ENCODE peak calls at places on chromosomes 3 and 15, in nine cellular contexts. One of them, this sample, is unnamed.

GRCh38 chr15:99452728-99453643 is 112.8 kb upstream of the MEF2A start:
- DNase-seq in MM.1S: peak; percentile 16
- DNase-seq in transverse colon: peak; percentile 67
- DNase-seq in tibial nerve: peak; percentile 69
- DNase-seq in CD4-positive, alpha-beta T cell: no peak
- DNase-seq in right cardiac atrium: peak; percentile 95
- DNase-seq in neuronal stem cell: no peak
- DNase-seq in CD8-positive, alpha-beta memory T cell: no peak
- DNase-seq in thoracic aorta: peak; percentile 82
- DNase-seq in this sample: no peak

GRCh38 chr15:42108808-42109207 is 14.4 kb upstream of the PLA2G4D start:
- DNase-seq in MM.1S: no peak
- DNase-seq in transverse colon: no peak
- DNase-seq in tibial nerve: no peak
- DNase-seq in CD4-positive, alpha-beta T cell: no peak
- DNase-seq in right cardiac atrium: no peak
- DNase-seq in neuronal stem cell: no peak
- DNase-seq in CD8-positive, alpha-beta memory T cell: no peak
- DNase-seq in thoracic aorta: no peak
- DNase-seq in this sample: no peak

GRCh38 chr15:56886450-56886856 is 32.0 kb upstream of the TCF12 start:
- DNase-seq in MM.1S: peak; percentile 15
- DNase-seq in transverse colon: no peak
- DNase-seq in tibial nerve: no peak
- DNase-seq in CD4-positive, alpha-beta T cell: no peak
- DNase-seq in right cardiac atrium: peak; percentile 10
- DNase-seq in neuronal stem cell: no peak
- DNase-seq in CD8-positive, alpha-beta memory T cell: no peak
- DNase-seq in thoracic aorta: no peak
- DNase-seq in this sample: no peak

GRCh38 chr3:14775011-14775410 is 43.8 kb upstream of the FGD5 start:
- DNase-seq in MM.1S: no peak
- DNase-seq in transverse colon: no peak
- DNase-seq in tibial nerve: no peak
- DNase-seq in CD4-positive, alpha-beta T cell: no peak
- DNase-seq in right cardiac atrium: no peak
- DNase-seq in neuronal stem cell: no peak
- DNase-seq in CD8-positive, alpha-beta memory T cell: no peak
- DNase-seq in thoracic aorta: no peak
- DNase-seq in this sample: no peak

GRCh38 chr15:88912500-88912921 is 668 bp downstream of the MFGE8 start:
- DNase-seq in MM.1S: no peak
- DNase-seq in transverse colon: no peak
- DNase-seq in tibial nerve: no peak
- DNase-seq in CD4-positive, alpha-beta T cell: no peak
- DNase-seq in right cardiac atrium: peak; percentile 63
- DNase-seq in neuronal stem cell: no peak
- DNase-seq in CD8-positive, alpha-beta memory T cell: no peak
- DNase-seq in thoracic aorta: no peak
- DNase-seq in this sample: peak; percentile 12

GRCh38 chr3:110925804-110926203 is 145.8 kb upstream of the NECTIN3 start:
- DNase-seq in MM.1S: no peak
- DNase-seq in transverse colon: no peak
- DNase-seq in tibial nerve: no peak
- DNase-seq in CD4-positive, alpha-beta T cell: no peak
- DNase-seq in right cardiac atrium: no peak
- DNase-seq in neuronal stem cell: no peak
- DNase-seq in CD8-positive, alpha-beta memory T cell: no peak
- DNase-seq in thoracic aorta: no peak
- DNase-seq in this sample: no peak

GRCh38 chr3:159865042-159865579 is 123.5 kb upstream of the IL12A start:
- DNase-seq in MM.1S: no peak
- DNase-seq in transverse colon: no peak
- DNase-seq in tibial nerve: no peak
- DNase-seq in CD4-positive, alpha-beta T cell: no peak
- DNase-seq in right cardiac atrium: no peak
- DNase-seq in neuronal stem cell: no peak
- DNase-seq in CD8-positive, alpha-beta memory T cell: no peak
- DNase-seq in thoracic aorta: no peak
- DNase-seq in this sample: no peak

GRCh38 chr3:194730369-194730768 is 44.7 kb downstream of the FAM43A start:
- DNase-seq in MM.1S: peak; percentile 47
- DNase-seq in transverse colon: peak; percentile 63
- DNase-seq in tibial nerve: no peak
- DNase-seq in CD4-positive, alpha-beta T cell: no peak
- DNase-seq in right cardiac atrium: no peak
- DNase-seq in neuronal stem cell: no peak
- DNase-seq in CD8-positive, alpha-beta memory T cell: no peak
- DNase-seq in thoracic aorta: no peak
- DNase-seq in this sample: peak; percentile 87

GRCh38 chr3:11641316-11641682 is 2.4 kb downstream of the VGLL4 start:
- DNase-seq in MM.1S: no peak
- DNase-seq in transverse colon: no peak
- DNase-seq in tibial nerve: no peak
- DNase-seq in CD4-positive, alpha-beta T cell: no peak
- DNase-seq in right cardiac atrium: no peak
- DNase-seq in neuronal stem cell: no peak
- DNase-seq in CD8-positive, alpha-beta memory T cell: no peak
- DNase-seq in thoracic aorta: no peak
- DNase-seq in this sample: no peak

GRCh38 chr3:183943739-183944138 is 59.1 kb upstream of the PARL start:
- DNase-seq in MM.1S: no peak
- DNase-seq in transverse colon: no peak
- DNase-seq in tibial nerve: no peak
- DNase-seq in CD4-positive, alpha-beta T cell: no peak
- DNase-seq in right cardiac atrium: no peak
- DNase-seq in neuronal stem cell: no peak
- DNase-seq in CD8-positive, alpha-beta memory T cell: no peak
- DNase-seq in thoracic aorta: no peak
- DNase-seq in this sample: no peak

GRCh38 chr3:13348671-13349396 is 71.3 kb downstream of the NUP210 start:
- DNase-seq in MM.1S: no peak
- DNase-seq in transverse colon: no peak
- DNase-seq in tibial nerve: no peak
- DNase-seq in CD4-positive, alpha-beta T cell: peak; percentile 20
- DNase-seq in right cardiac atrium: no peak
- DNase-seq in neuronal stem cell: no peak
- DNase-seq in CD8-positive, alpha-beta memory T cell: no peak
- DNase-seq in thoracic aorta: no peak
- DNase-seq in this sample: no peak

GRCh38 chr3:48398701-48399386 is 26.8 kb downstream of the FBXW12 start:
- DNase-seq in MM.1S: no peak
- DNase-seq in transverse colon: no peak
- DNase-seq in tibial nerve: no peak
- DNase-seq in CD4-positive, alpha-beta T cell: no peak
- DNase-seq in right cardiac atrium: no peak
- DNase-seq in neuronal stem cell: no peak
- DNase-seq in CD8-positive, alpha-beta memory T cell: no peak
- DNase-seq in thoracic aorta: no peak
- DNase-seq in this sample: no peak

GRCh38 chr3:187963677-187964385 is 190.1 kb upstream of the LPP start:
- DNase-seq in MM.1S: no peak
- DNase-seq in transverse colon: no peak
- DNase-seq in tibial nerve: no peak
- DNase-seq in CD4-positive, alpha-beta T cell: no peak
- DNase-seq in right cardiac atrium: no peak
- DNase-seq in neuronal stem cell: no peak
- DNase-seq in CD8-positive, alpha-beta memory T cell: no peak
- DNase-seq in thoracic aorta: no peak
- DNase-seq in this sample: no peak

GRCh38 chr15:75170711-75171341 is 30.9 kb upstream of the C15orf39 start:
- DNase-seq in MM.1S: no peak
- DNase-seq in transverse colon: no peak
- DNase-seq in tibial nerve: no peak
- DNase-seq in CD4-positive, alpha-beta T cell: no peak
- DNase-seq in right cardiac atrium: no peak
- DNase-seq in neuronal stem cell: no peak
- DNase-seq in CD8-positive, alpha-beta memory T cell: no peak
- DNase-seq in thoracic aorta: no peak
- DNase-seq in this sample: peak; percentile 74

GRCh38 chr3:197380786-197381185 is 82.4 kb upstream of the DLG1 start:
- DNase-seq in MM.1S: no peak
- DNase-seq in transverse colon: no peak
- DNase-seq in tibial nerve: no peak
- DNase-seq in CD4-positive, alpha-beta T cell: no peak
- DNase-seq in right cardiac atrium: no peak
- DNase-seq in neuronal stem cell: no peak
- DNase-seq in CD8-positive, alpha-beta memory T cell: no peak
- DNase-seq in thoracic aorta: no peak
- DNase-seq in this sample: peak; percentile 92

GRCh38 chr15:67880651-67881182 is 40.9 kb upstream of the RNU6-1 start:
- DNase-seq in MM.1S: no peak
- DNase-seq in transverse colon: no peak
- DNase-seq in tibial nerve: no peak
- DNase-seq in CD4-positive, alpha-beta T cell: no peak
- DNase-seq in right cardiac atrium: no peak
- DNase-seq in neuronal stem cell: no peak
- DNase-seq in CD8-positive, alpha-beta memory T cell: no peak
- DNase-seq in thoracic aorta: no peak
- DNase-seq in this sample: peak; percentile 73

GRCh38 chr15:78763111-78763795 is 48.0 kb downstream of the ADAMTS7 start:
- DNase-seq in MM.1S: no peak
- DNase-seq in transverse colon: no peak
- DNase-seq in tibial nerve: no peak
- DNase-seq in CD4-positive, alpha-beta T cell: no peak
- DNase-seq in right cardiac atrium: no peak
- DNase-seq in neuronal stem cell: no peak
- DNase-seq in CD8-positive, alpha-beta memory T cell: no peak
- DNase-seq in thoracic aorta: no peak
- DNase-seq in this sample: no peak
- H3K27ac ChIP-seq in MM.1S: no peak overlapping the region
- H3K27ac ChIP-seq in transverse colon: no peak overlapping the region
- H3K27ac ChIP-seq in tibial nerve: no peak overlapping the region
- H3K27ac ChIP-seq in CD4-positive, alpha-beta T cell: no peak overlapping the region
- H3K27ac ChIP-seq in right cardiac atrium: peak overlapping the region; percentile 9
- H3K27ac ChIP-seq in neuronal stem cell: no peak overlapping the region
- H3K27ac ChIP-seq in CD8-positive, alpha-beta memory T cell: no peak overlapping the region
- H3K27ac ChIP-seq in thoracic aorta: no peak overlapping the region
- H3K27ac ChIP-seq in this sample: no peak overlapping the region

GRCh38 chr3:138933981-138934691 is 12.8 kb downstream of the FOXL2 start:
- DNase-seq in MM.1S: no peak
- DNase-seq in transverse colon: no peak
- DNase-seq in tibial nerve: no peak
- DNase-seq in CD4-positive, alpha-beta T cell: no peak
- DNase-seq in right cardiac atrium: no peak
- DNase-seq in neuronal stem cell: no peak
- DNase-seq in CD8-positive, alpha-beta memory T cell: no peak
- DNase-seq in thoracic aorta: no peak
- DNase-seq in this sample: no peak

GRCh38 chr3:138936763-138937689 is 9.9 kb downstream of the FOXL2 start:
- DNase-seq in MM.1S: no peak
- DNase-seq in transverse colon: no peak
- DNase-seq in tibial nerve: no peak
- DNase-seq in CD4-positive, alpha-beta T cell: no peak
- DNase-seq in right cardiac atrium: no peak
- DNase-seq in neuronal stem cell: no peak
- DNase-seq in CD8-positive, alpha-beta memory T cell: no peak
- DNase-seq in thoracic aorta: no peak
- DNase-seq in this sample: no peak

GRCh38 chr3:138937690-138938055 is 9.3 kb downstream of the FOXL2 start:
- DNase-seq in MM.1S: no peak
- DNase-seq in transverse colon: no peak
- DNase-seq in tibial nerve: no peak
- DNase-seq in CD4-positive, alpha-beta T cell: no peak
- DNase-seq in right cardiac atrium: no peak
- DNase-seq in neuronal stem cell: no peak
- DNase-seq in CD8-positive, alpha-beta memory T cell: no peak
- DNase-seq in thoracic aorta: no peak
- DNase-seq in this sample: no peak

GRCh38 chr3:138935864-138936762 is 10.8 kb downstream of the FOXL2 start:
- DNase-seq in MM.1S: peak; percentile 57
- DNase-seq in transverse colon: peak; percentile 69
- DNase-seq in tibial nerve: peak; percentile 72
- DNase-seq in CD4-positive, alpha-beta T cell: peak; percentile 63
- DNase-seq in right cardiac atrium: peak; percentile 80
- DNase-seq in neuronal stem cell: peak; percentile 72
- DNase-seq in CD8-positive, alpha-beta memory T cell: peak; percentile 72
- DNase-seq in thoracic aorta: no peak
- DNase-seq in this sample: no peak

GRCh38 chr3:138935505-138935863 is 11.5 kb downstream of the FOXL2 start:
- DNase-seq in MM.1S: no peak
- DNase-seq in transverse colon: no peak
- DNase-seq in tibial nerve: no peak
- DNase-seq in CD4-positive, alpha-beta T cell: no peak
- DNase-seq in right cardiac atrium: no peak
- DNase-seq in neuronal stem cell: no peak
- DNase-seq in CD8-positive, alpha-beta memory T cell: no peak
- DNase-seq in thoracic aorta: no peak
- DNase-seq in this sample: no peak
- H3K27me3 ChIP-seq in MM.1S: peaks cover 33% of the 10 kb centered on the region
- H3K27me3 ChIP-seq in transverse colon: peaks cover 69% of the 10 kb centered on the region
- H3K27me3 ChIP-seq in tibial nerve: peaks cover 55% of the 10 kb centered on the region
- H3K27me3 ChIP-seq in CD4-positive, alpha-beta T cell: peaks cover 68% of the 10 kb centered on the region
- H3K27me3 ChIP-seq in right cardiac atrium: no peaks in the 10 kb centered on the region
- H3K27me3 ChIP-seq in neuronal stem cell: peaks cover 53% of the 10 kb centered on the region
- H3K27me3 ChIP-seq in CD8-positive, alpha-beta memory T cell: peaks cover 48% of the 10 kb centered on the region
- H3K27me3 ChIP-seq in thoracic aorta: peaks cover 37% of the 10 kb centered on the region
- H3K27me3 ChIP-seq in this sample: peaks cover 76% of the 10 kb centered on the region

DNA sequence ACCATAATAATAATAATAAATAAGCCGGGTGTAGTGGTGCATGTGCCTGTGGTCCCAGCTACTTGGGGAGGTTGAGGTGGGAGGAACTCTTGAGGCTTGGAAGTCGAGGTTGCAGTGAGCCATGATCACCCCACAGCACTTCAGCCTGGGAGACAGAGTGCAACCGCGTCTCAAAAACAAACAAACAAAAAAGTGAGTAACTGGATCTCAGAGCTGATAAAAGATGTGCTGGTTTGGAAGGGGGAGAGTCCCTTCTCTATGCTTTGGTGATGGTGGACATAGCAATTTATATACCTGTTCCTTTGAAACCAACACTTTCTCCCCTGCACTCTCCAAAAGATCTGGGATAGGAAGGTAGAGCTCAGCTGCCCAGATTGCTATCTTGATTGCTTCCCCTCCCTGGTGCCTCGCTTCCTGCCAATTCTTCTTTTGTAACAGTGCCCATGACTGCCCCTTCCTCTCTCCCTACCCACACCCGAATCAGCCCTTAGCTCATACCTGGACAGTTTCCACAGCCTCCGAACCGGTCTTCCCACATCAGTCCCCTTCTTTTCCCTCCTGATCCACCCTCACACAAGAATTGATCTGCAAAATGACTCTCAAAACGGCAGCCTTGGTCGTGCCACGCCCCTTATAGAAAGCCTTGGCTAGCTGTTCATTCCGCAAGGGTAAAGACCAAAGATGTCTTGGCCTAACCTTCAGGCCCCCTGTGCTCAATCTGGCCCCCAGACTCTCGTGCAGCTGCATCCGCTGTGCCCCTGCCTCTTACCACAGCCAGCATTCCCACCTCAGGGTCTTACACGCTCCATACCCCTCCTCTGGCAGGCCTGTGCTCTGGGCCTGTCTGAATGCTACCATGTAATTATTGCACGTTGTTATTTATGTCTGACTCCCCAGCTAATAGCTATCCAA is 54.9 kb upstream of the UBE2E1 start:
- DNase-seq in MM.1S: no peak
- DNase-seq in transverse colon: no peak
- DNase-seq in tibial nerve: no peak
- DNase-seq in CD4-positive, alpha-beta T cell: no peak
- DNase-seq in right cardiac atrium: no peak
- DNase-seq in neuronal stem cell: no peak
- DNase-seq in CD8-positive, alpha-beta memory T cell: no peak
- DNase-seq in thoracic aorta: no peak
- DNase-seq in this sample: no peak
- H3K27ac ChIP-seq in MM.1S: no peak overlapping the region
- H3K27ac ChIP-seq in transverse colon: no peak overlapping the region
- H3K27ac ChIP-seq in tibial nerve: no peak overlapping the region
- H3K27ac ChIP-seq in CD4-positive, alpha-beta T cell: no peak overlapping the region
- H3K27ac ChIP-seq in right cardiac atrium: no peak overlapping the region
- H3K27ac ChIP-seq in neuronal stem cell: peak overlapping the region; percentile 54
- H3K27ac ChIP-seq in CD8-positive, alpha-beta memory T cell: no peak overlapping the region
- H3K27ac ChIP-seq in thoracic aorta: no peak overlapping the region
- H3K27ac ChIP-seq in this sample: no peak overlapping the region

GRCh38 chr3:23193835-23194234 is 9.3 kb upstream of the UBE2E2 start:
- DNase-seq in MM.1S: no peak
- DNase-seq in transverse colon: no peak
- DNase-seq in tibial nerve: no peak
- DNase-seq in CD4-positive, alpha-beta T cell: no peak
- DNase-seq in right cardiac atrium: no peak
- DNase-seq in neuronal stem cell: no peak
- DNase-seq in CD8-positive, alpha-beta memory T cell: no peak
- DNase-seq in thoracic aorta: no peak
- DNase-seq in this sample: no peak
- H3K27me3 ChIP-seq in MM.1S: no peaks in the 10 kb centered on the region
- H3K27me3 ChIP-seq in transverse colon: no peaks in the 10 kb centered on the region
- H3K27me3 ChIP-seq in tibial nerve: no peaks in the 10 kb centered on the region
- H3K27me3 ChIP-seq in CD4-positive, alpha-beta T cell: no peaks in the 10 kb centered on the region
- H3K27me3 ChIP-seq in right cardiac atrium: no peaks in the 10 kb centered on the region
- H3K27me3 ChIP-seq in neuronal stem cell: no peaks in the 10 kb centered on the region
- H3K27me3 ChIP-seq in CD8-positive, alpha-beta memory T cell: no peaks in the 10 kb centered on the region
- H3K27me3 ChIP-seq in thoracic aorta: no peaks in the 10 kb centered on the region
- H3K27me3 ChIP-seq in this sample: peaks cover 74% of the 10 kb centered on the region

This sample was measured in foreskin keratinocyte.